ENCODE peak calls at places on chromosomes 7 and 10, in four cellular contexts. Q is mesendoderm, A is H1, I is IMR-90. R is an unnamed sample.

GRCh38 chr10:49054753-49055152 is 60.6 kb downstream of the VSTM4 start:
- DNase-seq in Q (no peak), A (no peak), I (no peak), R (no peak)

GRCh38 chr7:94205529-94205928 is 189.2 kb upstream of the COL1A2 start:
- DNase-seq in Q (no peak), A (no peak), I (no peak), R (no peak)

GRCh38 chr7:7898155-7898554 is 70.4 kb upstream of the GLCCI1 start:
- DNase-seq in Q (no peak), A (no peak), I (no peak), R (no peak)

GRCh38 chr10:5391780-5392179 is 12.8 kb downstream of the TUBAL3 start:
- DNase-seq in Q (no peak), A (no peak), I (no peak), R (no peak)

GRCh38 chr7:13839063-13839462 is 150.4 kb downstream of the ETV1 start:
- DNase-seq in Q (no peak), A (no peak), I (no peak), R (no peak)

GRCh38 chr10:76644481-76644880 is 993.1 kb downstream of the KCNMA1 start:
- DNase-seq in Q (no peak), A (no peak), I (no peak), R (no peak)

GRCh38 chr7:135939-136338 is 56.4 kb upstream of the FAM20C start:
- DNase-seq in Q (no peak), A (no peak), I (no peak), R (no peak)

GRCh38 chr7:87190806-87191205 is 28.7 kb downstream of the TMEM243 start:
- DNase-seq in Q (no peak), A (no peak), I (peak), R (no peak)

GRCh38 chr10:59997807-59998525 is 91.6 kb upstream of the CCDC6 start:
- DNase-seq in Q (no peak), A (no peak), I (no peak), R (no peak)

GRCh38 chr7:79785556-79785955 is 332.1 kb upstream of the MAGI2 start:
- DNase-seq in Q (no peak), A (no peak), I (peak), R (no peak)

GRCh38 chr7:75729851-75730274 is 8.9 kb downstream of the HIP1 start:
- DNase-seq in Q (peak), A (no peak), I (no peak), R (peak)

GRCh38 chr10:18260308-18260971 is 120.2 kb downstream of the CACNB2 start:
- DNase-seq in Q (peak), A (no peak), I (peak), R (no peak)

GRCh38 chr7:151251926-151252835 is 3.7 kb upstream of the SMARCD3 start:
- DNase-seq in Q (peak), A (no peak), I (peak), R (peak)
- H3K9ac ChIP-seq in Q (peak), A (no peak), I (peak), R (peak)

GRCh38 chr7:104943502-104944343 is 70.3 kb upstream of the KMT2E start:
- DNase-seq in Q (peak), A (no peak), I (no peak), R (no peak)

GRCh38 chr7:104936546-104936945 is 77.5 kb upstream of the KMT2E start:
- DNase-seq in Q (no peak), A (no peak), I (no peak), R (no peak)

GRCh38 chr7:104945599-104945956 is 68.4 kb upstream of the KMT2E start:
- DNase-seq in Q (no peak), A (no peak), I (no peak), R (no peak)

GRCh38 chr7:104938741-104939390 is 75.1 kb upstream of the KMT2E start:
- DNase-seq in Q (no peak), A (no peak), I (no peak), R (no peak)

DNA sequence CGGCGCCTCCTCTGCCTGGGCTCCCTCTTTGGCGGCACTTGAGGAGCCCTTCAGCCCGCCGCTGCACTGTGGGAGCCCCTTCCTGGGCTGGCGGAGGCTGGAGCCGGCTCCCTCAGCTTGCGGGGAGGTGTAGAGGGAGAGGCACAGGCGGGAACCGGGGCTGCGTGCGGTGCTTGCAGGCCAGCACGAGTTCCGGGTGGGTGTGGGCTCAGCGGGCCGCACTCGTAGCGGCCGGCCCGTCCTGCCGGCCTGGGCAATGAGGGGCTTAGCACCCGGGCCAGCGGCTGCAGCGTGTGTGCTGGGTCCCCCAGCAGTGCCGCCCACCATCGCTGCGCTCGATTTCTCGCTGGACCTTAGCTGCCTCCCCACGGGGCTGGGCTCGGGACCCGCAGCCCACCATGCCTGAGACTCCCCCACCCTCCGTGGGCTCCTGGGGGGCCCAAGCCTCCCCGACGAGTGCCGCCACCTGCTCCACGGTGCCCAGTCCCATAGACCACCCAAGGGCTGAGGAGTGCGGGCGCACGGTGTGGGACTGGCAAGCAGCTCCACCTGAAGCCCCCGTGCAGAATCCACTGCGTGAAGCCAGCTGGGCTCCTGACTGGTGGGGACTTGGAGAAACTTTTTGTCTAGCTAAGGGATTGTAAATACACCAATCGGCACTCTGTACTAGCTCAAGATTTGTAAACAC is 73.8 kb upstream of the KMT2E start:
- DNase-seq in Q (no peak), A (no peak), I (no peak), R (peak)
- H3K18ac ChIP-seq in Q (no peak), A (no peak), I (no peak), R (no peak)

DNA sequence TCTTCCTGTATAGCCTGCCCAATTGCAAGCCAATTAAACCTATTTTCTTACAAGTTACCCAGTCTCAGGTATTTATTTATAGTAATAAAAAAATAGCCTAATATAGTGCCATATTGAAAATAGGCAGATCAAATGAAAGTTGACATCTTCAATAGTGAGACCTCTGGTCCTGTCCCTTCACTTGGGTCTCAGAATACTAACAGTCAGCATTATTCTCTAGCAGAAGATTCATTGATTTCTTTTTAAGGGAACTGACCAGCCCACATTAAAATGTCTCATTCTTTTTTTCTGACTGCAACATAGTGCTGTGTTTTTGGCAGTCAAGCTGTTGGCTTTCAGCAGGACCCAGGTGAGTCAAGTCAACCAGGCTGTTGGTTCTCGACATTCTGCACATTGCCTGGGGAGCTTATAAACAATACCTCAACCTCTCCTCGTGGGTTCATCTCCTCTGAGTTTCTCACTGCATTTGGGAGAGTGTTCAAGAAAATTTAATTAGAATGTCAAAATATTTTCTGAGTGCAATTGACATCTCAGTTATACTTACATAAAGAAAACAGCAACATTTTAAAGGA is 109.8 kb downstream of the MKX start:
- DNase-seq in Q (no peak), A (no peak), I (no peak), R (no peak)
- H3K56ac ChIP-seq in Q (no peak), A (no peak), I (no peak), R (no peak)

GRCh38 chr7:152464312-152465117 is 28.7 kb upstream of the KMT2C start:
- DNase-seq in Q (peak), A (no peak), I (peak), R (peak)

GRCh38 chr7:152467225-152467624 is 31.4 kb upstream of the KMT2C start:
- DNase-seq in Q (no peak), A (no peak), I (no peak), R (no peak)

GRCh38 chr7:152463714-152464311 is 28.0 kb upstream of the KMT2C start:
- DNase-seq in Q (peak), A (peak), I (peak), R (peak)

GRCh38 chr7:152462995-152463713 is 27.4 kb upstream of the KMT2C start:
- DNase-seq in Q (peak), A (no peak), I (peak), R (no peak)

DNA sequence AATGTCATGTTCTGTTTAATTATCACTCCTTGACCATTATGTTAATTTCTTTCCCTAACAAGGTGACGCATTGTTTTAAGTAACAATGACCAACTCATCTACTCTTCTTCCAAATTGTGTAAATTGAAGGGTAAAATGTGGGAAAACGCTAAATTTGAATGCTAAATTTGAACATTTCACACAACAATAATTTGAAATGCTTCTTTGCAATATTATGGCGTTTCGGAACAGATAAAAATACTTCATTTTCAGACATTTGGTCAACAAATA is 29.2 kb upstream of the KMT2C start:
- DNase-seq in Q (no peak), A (no peak), I (no peak), R (no peak)
- H3K9ac ChIP-seq in Q (no peak), A (peak), I (peak), R (no peak)

GRCh38 chr10:21114683-21115082 is 217.6 kb upstream of the NEBL start:
- DNase-seq in Q (no peak), A (no peak), I (no peak), R (no peak)
- H3K18ac ChIP-seq in Q (no peak), A (no peak), I (no peak), R (no peak)

GRCh38 chr10:34734918-34735317 is 80.2 kb downstream of the PARD3 start:
- DNase-seq in Q (no peak), A (no peak), I (no peak), R (no peak)

GRCh38 chr10:34737772-34738169 is 77.3 kb downstream of the PARD3 start:
- DNase-seq in Q (peak), A (no peak), I (no peak), R (peak)

GRCh38 chr10:34740321-34740720 is 74.8 kb downstream of the PARD3 start:
- DNase-seq in Q (no peak), A (no peak), I (no peak), R (no peak)

GRCh38 chr10:34739915-34740314 is 75.2 kb downstream of the PARD3 start:
- DNase-seq in Q (peak), A (peak), I (peak), R (peak)

DNA sequence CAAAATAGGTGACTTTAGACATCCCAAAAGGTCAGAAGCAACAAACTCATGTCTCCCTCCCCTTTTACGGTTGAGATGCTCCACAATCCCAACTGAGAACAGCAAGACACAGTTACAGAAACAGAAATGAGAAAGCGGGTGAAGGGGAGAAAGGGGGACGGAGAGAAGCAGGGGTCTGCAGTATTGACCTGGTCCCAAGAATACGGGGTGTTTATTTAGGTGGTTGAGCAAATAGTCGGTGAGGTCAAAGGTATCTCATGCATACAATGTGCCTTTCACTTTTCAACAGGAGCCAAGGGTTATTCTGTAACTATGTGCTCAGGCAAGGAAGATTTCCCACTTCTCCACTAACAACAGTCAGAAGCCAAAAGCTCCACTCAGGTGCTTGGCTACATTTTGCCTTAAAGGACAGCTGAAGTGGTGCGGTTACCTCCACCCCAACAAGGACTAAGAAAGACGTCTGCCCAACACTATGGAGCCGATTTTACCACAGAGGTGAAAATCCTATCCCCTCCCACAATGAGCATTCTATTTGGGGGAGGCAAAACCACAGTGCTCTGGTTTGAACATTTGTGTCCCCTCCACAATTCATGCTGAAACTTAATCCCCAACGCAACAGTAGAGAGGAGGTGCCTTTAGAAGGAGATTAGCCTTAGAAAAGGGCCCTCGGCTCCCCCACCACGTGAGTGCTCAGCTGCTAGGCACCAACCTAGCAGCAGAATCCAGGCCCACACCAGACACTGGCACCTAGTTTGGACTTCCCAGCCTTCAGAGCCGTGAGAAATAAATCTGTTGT is 77.9 kb downstream of the PARD3 start:
- DNase-seq in Q (peak), A (no peak), I (no peak), R (no peak)
- H3K56ac ChIP-seq in Q (no peak), A (no peak), I (no peak), R (no peak)

GRCh38 chr10:52316005-52316404 is 1.9 kb downstream of the DKK1 start:
- DNase-seq in Q (no peak), A (no peak), I (peak), R (no peak)
- H3K9ac ChIP-seq in Q (no peak), A (no peak), I (peak), R (no peak)

DNA sequence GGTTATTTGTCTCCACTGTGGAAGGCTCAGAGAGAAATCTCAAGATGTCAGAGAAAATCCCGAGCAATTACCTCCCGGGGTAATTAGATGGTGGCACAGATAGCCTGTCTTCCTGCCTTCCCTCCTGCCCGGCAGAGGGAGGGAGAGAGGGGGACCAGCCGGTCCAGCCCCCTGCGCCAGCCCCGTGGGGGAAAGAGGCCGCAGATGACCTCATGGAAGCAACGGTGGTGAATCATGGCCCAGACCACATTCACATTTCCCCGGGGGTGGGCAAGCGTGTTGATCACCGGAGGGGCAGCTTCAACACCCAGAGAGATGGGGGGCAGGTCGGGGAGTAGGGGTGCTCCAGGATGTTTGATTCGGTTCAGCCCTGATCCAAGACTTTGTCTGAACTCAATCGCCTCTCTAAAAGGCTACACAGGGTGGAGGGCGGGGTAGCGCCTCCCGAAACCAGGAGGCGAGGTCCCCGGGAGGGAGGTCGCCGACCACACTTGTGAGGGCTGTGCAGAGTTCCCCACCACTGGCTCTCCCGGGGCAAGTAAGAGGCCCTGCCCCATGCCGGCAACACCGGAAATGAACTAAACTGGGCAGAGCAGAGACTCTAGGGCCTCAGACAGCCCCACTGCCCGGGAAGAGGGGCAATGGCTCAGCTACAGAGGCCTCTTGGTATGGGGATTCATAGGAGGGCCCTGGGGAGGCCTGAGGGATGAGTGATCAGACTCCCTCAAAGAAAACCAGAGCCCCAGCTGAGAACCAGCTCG is 89.1 kb upstream of the MYL10 start:
- DNase-seq in Q (peak), A (no peak), I (peak), R (no peak)
- H3K18ac ChIP-seq in Q (no peak), A (no peak), I (peak), R (no peak)

GRCh38 chr10:27771231-27771630 is 25.6 kb upstream of the MKX start:
- DNase-seq in Q (peak), A (no peak), I (no peak), R (no peak)

GRCh38 chr10:27770181-27770580 is 24.6 kb upstream of the MKX start:
- DNase-seq in Q (no peak), A (no peak), I (no peak), R (no peak)
- H3K56ac ChIP-seq in Q (no peak), A (no peak), I (no peak), R (no peak)

DNA sequence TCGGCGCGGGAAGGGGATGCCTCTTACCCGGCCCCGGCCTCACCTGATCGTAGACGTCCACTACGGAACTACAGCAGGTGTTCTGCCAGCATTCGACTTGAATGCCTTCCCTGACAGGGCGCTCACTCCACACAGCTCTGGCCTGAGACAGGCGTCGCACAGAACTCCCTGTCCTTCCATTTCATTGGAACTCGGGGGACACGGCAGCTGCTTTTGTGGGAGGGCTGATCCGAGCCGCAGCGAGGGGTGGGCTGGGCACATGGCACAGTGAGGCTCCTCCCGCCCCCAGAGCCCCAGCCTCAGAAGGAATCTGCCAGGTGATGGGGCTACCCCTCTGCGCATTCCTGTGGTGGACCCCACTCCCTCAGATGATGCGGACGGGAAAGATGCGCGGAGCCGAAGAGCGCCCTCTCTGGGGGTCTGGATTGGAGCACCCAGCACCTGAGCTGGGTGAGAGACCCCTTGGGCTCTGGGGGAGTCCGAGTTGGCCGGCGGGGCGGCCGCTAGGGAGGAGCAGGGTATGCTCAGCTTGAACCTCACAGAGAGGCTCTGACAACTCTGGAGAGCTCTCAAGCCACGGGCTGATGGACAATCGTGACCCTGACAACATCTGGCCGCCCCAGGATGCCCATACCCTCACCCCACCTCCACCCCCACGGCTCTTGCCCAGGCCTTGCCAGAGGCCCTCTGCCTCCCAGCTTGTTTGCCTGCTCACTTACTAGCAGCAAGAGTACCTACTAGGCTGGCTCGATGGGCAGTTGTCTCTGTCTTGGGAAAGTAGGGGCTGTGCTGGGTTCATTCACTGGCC is 36.6 kb downstream of the RASGEF1A start:
- DNase-seq in Q (no peak), A (no peak), I (no peak), R (peak)
- H3K9ac ChIP-seq in Q (no peak), A (no peak), I (no peak), R (no peak)

R was measured in H9.